ENCODE peak calls at places on chromosomes 3 and 15, in five cellular contexts. F is cardiac muscle cell, T is testis, W is neuronal stem cell, J is heart right ventricle. U is an unnamed sample. For H3K4me1, the result is how much of the 10 kb centered on the place peaks cover.

GRCh38 chr15:42080585-42081462 is 13.5 kb downstream of the PLA2G4D start:
- DNase-seq in W (no peak), T (peak), J (no peak), F (no peak), U (no peak)

GRCh38 chr15:40175160-40175559 is 14.3 kb downstream of the BUB1B start:
- DNase-seq in W (no peak), F (no peak), T (no peak), J (no peak), U (no peak)

GRCh38 chr3:172905480-172905850 is 154.9 kb downstream of the ECT2 start:
- DNase-seq in F (no peak), T (no peak), J (no peak), W (no peak), U (no peak)

GRCh38 chr15:23483821-23484299 is 36.8 kb upstream of the GOLGA6L2 start:
- DNase-seq in F (peak), W (no peak), J (no peak), T (no peak), U (no peak)

GRCh38 chr15:36090276-36090946 is 489.0 kb upstream of the CDIN1 start:
- DNase-seq in J (no peak), F (no peak), W (no peak), T (no peak), U (no peak)

GRCh38 chr3:138338816-138339215 is 9.2 kb upstream of the NME9 start:
- DNase-seq in F (no peak), T (peak), W (no peak), J (no peak), U (no peak)

GRCh38 chr3:81910244-81910852 is 148.9 kb upstream of the GBE1 start:
- DNase-seq in J (peak), W (peak), T (peak), F (peak), U (peak)

GRCh38 chr3:197124713-197125112 is 95.1 kb upstream of the MELTF start:
- DNase-seq in T (no peak), W (no peak), J (no peak), F (no peak), U (no peak)

GRCh38 chr15:48986240-48986639 is 22.5 kb upstream of the SHC4 start:
- DNase-seq in J (no peak), W (no peak), F (no peak), T (no peak), U (no peak)

GRCh38 chr3:126342991-126343661 is 14.1 kb downstream of the KLF15 start:
- DNase-seq in F (peak), T (peak), J (peak), W (peak), U (peak)

GRCh38 chr3:97981886-97982285 is 9.7 kb upstream of the RIOX2 start:
- DNase-seq in T (no peak), F (no peak), J (no peak), W (no peak), U (no peak)

GRCh38 chr3:190225186-190225692 is 97.0 kb downstream of the CLDN1 start:
- DNase-seq in F (peak), W (peak), J (no peak), T (no peak), U (no peak)

GRCh38 chr3:62601238-62601856 is 228.0 kb upstream of the FEZF2 start:
- DNase-seq in T (no peak), F (no peak), J (no peak), W (no peak), U (no peak)

GRCh38 chr3:144557515-144557914 is 585.9 kb downstream of the DIPK2A start:
- DNase-seq in J (no peak), W (no peak), T (no peak), F (no peak), U (no peak)

GRCh38 chr3:127546970-127547733 is 43.4 kb downstream of the TPRA1 start:
- DNase-seq in F (peak), J (peak), T (no peak), W (no peak), U (peak)
- H3K4me3 ChIP-seq in F (peak), J (peak), T (peak), W (peak), U (peak)

DNA sequence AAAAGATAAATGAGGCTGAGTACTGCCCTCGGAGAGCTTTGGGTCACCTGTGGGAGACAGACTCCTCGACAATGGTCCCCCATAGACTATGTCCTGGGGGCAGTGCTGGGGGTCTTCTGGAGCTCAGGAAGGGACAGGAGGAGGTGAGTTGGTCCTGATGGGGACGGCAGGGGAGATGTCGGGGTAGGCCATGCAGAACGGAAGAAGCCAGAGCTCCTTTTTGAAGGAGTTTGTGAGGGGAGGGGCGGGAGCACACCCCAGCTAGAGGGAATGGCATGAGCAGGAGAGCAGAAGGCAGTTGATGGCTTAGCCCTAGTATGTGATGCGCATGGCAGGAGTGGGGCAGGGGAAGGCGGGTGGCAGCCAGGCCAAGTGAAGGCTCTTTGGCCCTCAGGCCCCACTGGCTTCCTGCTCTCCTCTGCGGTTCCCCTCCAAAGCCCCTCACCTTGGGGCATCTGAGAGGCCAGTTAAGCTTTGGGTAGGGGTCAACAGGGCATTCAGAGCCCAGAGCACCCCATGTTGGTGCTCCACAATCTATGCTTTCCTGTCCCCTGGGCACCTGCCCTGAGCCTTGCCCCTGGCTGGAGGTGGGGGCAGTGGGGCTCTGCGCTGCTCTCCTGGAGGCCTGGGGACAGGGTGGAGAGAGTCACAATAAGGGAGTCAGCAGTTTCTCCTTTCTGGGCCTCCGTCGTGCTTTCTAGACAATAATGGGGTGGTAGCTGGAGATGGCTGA is 179.3 kb downstream of the SMAD6 start:
- DNase-seq in J (no peak), W (no peak), T (peak), F (no peak), U (no peak)
- H3K4me1 ChIP-seq in J (half or more), W (under half), T (under half), F (under half), U (under half)

GRCh38 chr3:47841786-47842349 is 38.9 kb downstream of the DHX30 start:
- DNase-seq in J (no peak), T (no peak), W (no peak), F (no peak), U (no peak)
- H3K4me3 ChIP-seq in J (no peak), T (no peak), W (no peak), F (no peak), U (no peak)

DNA sequence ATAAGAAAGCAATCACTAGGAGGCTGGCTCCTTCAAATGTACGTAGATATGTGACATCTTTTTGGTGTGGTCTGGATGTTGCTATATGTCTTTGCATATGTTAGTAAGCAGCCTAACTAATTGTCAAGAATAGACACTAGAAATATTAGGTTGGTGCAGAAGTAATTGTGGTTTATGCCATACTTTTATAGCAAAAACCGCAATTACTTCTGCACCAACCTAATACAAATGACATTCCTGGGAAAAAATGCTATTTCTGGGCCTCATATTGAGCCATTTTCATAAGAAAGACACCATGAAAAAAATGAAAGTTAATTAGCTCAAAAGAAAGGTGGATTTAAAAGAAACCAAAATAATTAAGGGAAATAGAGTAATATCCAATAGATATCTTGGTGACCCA is 555.8 kb downstream of the ZNF385D start:
- DNase-seq in W (no peak), J (no peak), F (no peak), T (no peak), U (no peak)
- H3K4me1 ChIP-seq in W (under half), J (under half), F (under half), T (under half), U (under half)

DNA sequence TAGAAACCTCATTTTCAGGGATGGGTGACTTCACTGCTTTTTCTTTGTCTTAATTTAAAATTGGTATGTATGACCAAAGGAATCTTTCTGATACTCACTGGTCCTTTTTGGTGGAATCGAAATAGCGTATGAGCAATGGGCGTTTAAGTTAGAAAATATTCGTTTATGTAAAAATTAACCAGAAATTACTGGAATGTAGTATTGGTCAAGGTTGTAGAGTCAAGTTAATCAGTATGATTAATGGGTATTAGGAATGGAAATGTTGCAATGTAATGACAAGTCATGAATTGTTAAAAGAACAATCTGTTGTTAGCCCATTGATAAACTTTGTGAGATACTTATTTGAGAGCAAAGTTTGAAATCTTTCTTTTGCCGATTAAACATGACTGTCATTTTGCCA is 36.9 kb downstream of the AKAP13 start:
- DNase-seq in W (no peak), T (no peak), F (no peak), J (no peak), U (no peak)
- H3K4me3 ChIP-seq in W (no peak), T (no peak), F (no peak), J (no peak), U (no peak)

GRCh38 chr3:52440249-52440551 is 4.7 kb downstream of the SEMA3G start:
- DNase-seq in F (no peak), W (no peak), J (no peak), T (no peak), U (no peak)
- H3K4me1 ChIP-seq in F (under half), W (under half), J (under half), T (under half), U (under half)

DNA sequence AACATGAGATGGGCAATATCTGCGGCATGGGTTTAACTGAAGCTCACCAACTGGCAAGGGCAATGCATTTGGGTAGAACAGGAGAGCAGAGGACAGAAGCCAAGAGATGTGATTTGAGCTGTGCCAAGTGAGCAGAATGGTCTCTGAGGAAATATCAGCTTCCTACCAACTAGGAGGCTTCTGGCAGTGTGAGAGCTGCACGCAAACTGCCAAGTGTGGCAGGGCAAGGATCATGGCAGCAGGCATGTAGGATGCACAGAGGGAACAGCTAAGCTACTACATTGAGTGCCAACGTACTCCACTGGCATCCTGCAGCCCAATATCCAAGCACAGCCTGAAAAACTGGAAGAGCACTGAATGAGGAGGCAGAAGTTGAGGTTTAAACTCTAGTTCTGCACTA is 1036.5 kb downstream of the TUSC7 start:
- DNase-seq in J (no peak), T (no peak), F (no peak), W (no peak), U (no peak)
- H3K4me3 ChIP-seq in J (no peak), T (no peak), F (no peak), W (no peak), U (no peak)